ENCODE peak calls at places on chromosome 14, in nine cellular contexts. W is thoracic aorta, Y is HL-60, S is left ventricle myocardium inferior, R is right lobe of liver, E is H9, T is heart right ventricle, L is pancreas, B is body of pancreas. U is an unnamed sample.

GRCh38 chr14:94897092-94897491 is 127.2 kb upstream of the GSC start:
- DNase-seq in W (no peak), Y (no peak), S (no peak), R (no peak), E (no peak), T (no peak), L (no peak), B (peak; percentile 22), U (no peak)

GRCh38 chr14:92074555-92074954 is 31.8 kb downstream of the ATXN3 start:
- DNase-seq in W (no peak), Y (peak; percentile 18), S (no peak), R (no peak), E (no peak), T (no peak), L (no peak), B (no peak), U (no peak)

GRCh38 chr14:54440454-54440853 is 720 bp downstream of the CNIH1 start:
- DNase-seq in W (no peak), Y (no peak), S (no peak), R (no peak), E (no peak), T (no peak), L (no peak), B (no peak), U (no peak)

GRCh38 chr14:73739899-73740685 is 25.9 kb upstream of the PNMA1 start:
- DNase-seq in W (no peak), Y (no peak), S (no peak), R (no peak), E (peak; percentile 16), T (no peak), L (no peak), B (no peak), U (no peak)

GRCh38 chr14:95497561-95498011 is 18.9 kb downstream of the SYNE3 start:
- DNase-seq in W (no peak), Y (no peak), S (no peak), R (no peak), E (no peak), T (no peak), L (no peak), B (no peak), U (no peak)

GRCh38 chr14:73457050-73457934 is 1.1 kb downstream of the NUMB start:
- DNase-seq in W (no peak), Y (no peak), S (peak; percentile 27), R (peak; percentile 57), E (peak; percentile 48), T (peak; percentile 48), L (peak; percentile 79), B (peak; percentile 41), U (peak; percentile 66)

GRCh38 chr14:74364271-74364880 is 16.1 kb downstream of the VRTN start:
- DNase-seq in W (no peak), Y (no peak), S (no peak), R (no peak), E (no peak), T (no peak), L (no peak), B (no peak), U (no peak)

GRCh38 chr14:24677956-24678355 is 44.0 kb upstream of the GZMB start:
- DNase-seq in W (no peak), Y (no peak), S (no peak), R (no peak), E (no peak), T (no peak), L (no peak), B (no peak), U (no peak)

GRCh38 chr14:29637406-29637805 is 290.2 kb downstream of the PRKD1 start:
- DNase-seq in W (no peak), Y (no peak), S (peak; percentile 40), R (peak; percentile 61), E (no peak), T (no peak), L (no peak), B (peak; percentile 87), U (no peak)

GRCh38 chr14:41899416-41899815 is 292.7 kb downstream of the LRFN5 start:
- DNase-seq in W (no peak), Y (no peak), S (no peak), R (no peak), E (no peak), T (no peak), L (no peak), B (no peak), U (no peak)

GRCh38 chr14:52299692-52300278 is 14.3 kb upstream of the PTGER2 start:
- DNase-seq in W (no peak), Y (peak; percentile 51), S (no peak), R (no peak), E (no peak), T (no peak), L (no peak), B (peak; percentile 15), U (peak; percentile 66)

GRCh38 chr14:23121401-23121800 is 2.3 kb upstream of the CEBPE start:
- DNase-seq in W (no peak), Y (no peak), S (no peak), R (peak; percentile 55), E (no peak), T (no peak), L (no peak), B (peak; percentile 68), U (no peak)

GRCh38 chr14:101022121-101022520 is 118.6 kb upstream of the RTL1 start:
- DNase-seq in W (no peak), Y (no peak), S (no peak), R (peak; percentile 2), E (no peak), T (no peak), L (no peak), B (peak; percentile 1), U (no peak)

GRCh38 chr14:58281969-58282368 is 16.4 kb upstream of the ARID4A start:
- DNase-seq in W (no peak), Y (no peak), S (no peak), R (no peak), E (no peak), T (no peak), L (no peak), B (no peak), U (no peak)

GRCh38 chr14:94974893-94975292 is 182.4 kb downstream of the DICER1 start:
- DNase-seq in W (no peak), Y (no peak), S (no peak), R (no peak), E (no peak), T (no peak), L (no peak), B (no peak), U (no peak)

GRCh38 chr14:49970474-49971147 is 77.7 kb downstream of the ARF6 start:
- DNase-seq in W (no peak), Y (no peak), S (no peak), R (no peak), E (no peak), T (no peak), L (no peak), B (peak; percentile 45), U (no peak)

DNA sequence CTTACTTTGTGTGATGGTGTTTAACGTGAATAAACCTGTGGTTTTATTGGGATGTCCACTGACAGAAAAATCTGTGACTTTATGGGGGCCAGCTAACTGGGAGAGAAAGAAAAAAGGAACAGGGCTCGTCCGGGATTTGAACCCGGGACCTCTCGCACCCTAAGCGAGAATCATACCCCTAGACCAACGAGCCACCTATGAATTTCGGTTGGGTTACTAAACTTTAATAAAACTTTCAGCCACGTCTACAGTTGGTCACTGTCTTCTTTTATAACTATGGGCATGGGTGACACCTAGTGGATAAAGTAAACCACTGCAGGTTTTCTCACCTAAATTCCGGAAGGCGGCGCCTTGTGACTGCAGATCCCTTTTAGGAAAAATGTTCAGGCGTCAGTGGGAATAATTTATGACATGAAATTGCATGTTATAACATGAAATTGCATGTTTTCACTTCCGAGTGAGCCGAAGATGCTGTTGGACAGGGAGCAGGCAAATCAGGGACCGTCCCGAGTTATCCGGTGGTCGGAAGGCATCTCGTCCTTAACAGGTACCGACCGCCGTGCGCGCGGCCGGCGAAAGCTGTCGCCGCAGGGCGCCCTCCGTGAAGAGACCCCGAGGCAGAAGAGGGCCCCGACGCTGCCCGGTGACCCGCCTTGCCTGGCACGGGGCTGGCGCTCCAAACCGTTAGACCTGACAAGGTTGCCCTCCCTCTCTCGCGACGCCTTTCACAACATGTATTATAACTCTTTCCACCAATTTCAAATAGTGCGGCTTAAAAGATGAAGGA is 18.2 kb upstream of the RNASE12 start:
- DNase-seq in W (no peak), Y (peak; percentile 76), S (peak; percentile 42), R (peak; percentile 48), E (peak; percentile 82), T (peak; percentile 28), L (peak; percentile 81), B (peak; percentile 88), U (peak; percentile 92)
- H3K27ac ChIP-seq in W (peak overlapping the region; percentile 48), Y (peak overlapping the region; percentile 58), S (peak overlapping the region; percentile 76), R (peak overlapping the region; percentile 17), E (no peak overlapping the region), T (peak overlapping the region; percentile 29), L (peak overlapping the region; percentile 31), B (peak overlapping the region; percentile 36), U (no peak overlapping the region)

DNA sequence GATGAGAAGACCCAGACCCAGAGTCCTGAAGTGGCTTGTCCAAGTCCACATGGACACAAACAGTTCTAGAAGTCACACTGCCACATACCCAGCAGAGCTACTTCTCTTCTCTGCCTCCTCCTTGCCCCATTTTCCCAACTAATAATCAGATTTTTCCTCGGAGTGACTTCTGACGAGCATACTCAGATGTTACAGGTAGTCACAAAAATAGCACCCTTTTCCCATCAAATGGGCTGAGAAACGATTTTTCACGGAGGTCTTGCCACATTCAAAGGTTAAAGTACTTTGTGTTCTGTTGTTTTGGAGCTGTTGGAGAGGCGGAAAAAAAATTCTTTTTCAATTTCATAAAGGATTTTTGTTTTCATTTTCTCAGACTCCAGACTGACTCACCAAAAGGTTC is 232.9 kb downstream of the ZFP36L1 start:
- DNase-seq in W (no peak), Y (no peak), S (no peak), R (no peak), E (no peak), T (no peak), L (no peak), B (no peak), U (no peak)
- H3K27ac ChIP-seq in W (no peak overlapping the region), Y (no peak overlapping the region), S (no peak overlapping the region), R (peak overlapping the region; percentile 91), E (no peak overlapping the region), T (no peak overlapping the region), L (no peak overlapping the region), B (no peak overlapping the region), U (no peak overlapping the region)

GRCh38 chr14:105146181-105146975 is 22.2 kb downstream of the JAG2 start:
- DNase-seq in W (no peak), Y (no peak), S (peak; percentile 14), R (no peak), E (peak; percentile 25), T (peak; percentile 11), L (peak; percentile 75), B (no peak), U (no peak)
- H3K27ac ChIP-seq in W (no peak overlapping the region), Y (no peak overlapping the region), S (no peak overlapping the region), R (no peak overlapping the region), E (no peak overlapping the region), T (no peak overlapping the region), L (no peak overlapping the region), B (no peak overlapping the region), U (no peak overlapping the region)

DNA sequence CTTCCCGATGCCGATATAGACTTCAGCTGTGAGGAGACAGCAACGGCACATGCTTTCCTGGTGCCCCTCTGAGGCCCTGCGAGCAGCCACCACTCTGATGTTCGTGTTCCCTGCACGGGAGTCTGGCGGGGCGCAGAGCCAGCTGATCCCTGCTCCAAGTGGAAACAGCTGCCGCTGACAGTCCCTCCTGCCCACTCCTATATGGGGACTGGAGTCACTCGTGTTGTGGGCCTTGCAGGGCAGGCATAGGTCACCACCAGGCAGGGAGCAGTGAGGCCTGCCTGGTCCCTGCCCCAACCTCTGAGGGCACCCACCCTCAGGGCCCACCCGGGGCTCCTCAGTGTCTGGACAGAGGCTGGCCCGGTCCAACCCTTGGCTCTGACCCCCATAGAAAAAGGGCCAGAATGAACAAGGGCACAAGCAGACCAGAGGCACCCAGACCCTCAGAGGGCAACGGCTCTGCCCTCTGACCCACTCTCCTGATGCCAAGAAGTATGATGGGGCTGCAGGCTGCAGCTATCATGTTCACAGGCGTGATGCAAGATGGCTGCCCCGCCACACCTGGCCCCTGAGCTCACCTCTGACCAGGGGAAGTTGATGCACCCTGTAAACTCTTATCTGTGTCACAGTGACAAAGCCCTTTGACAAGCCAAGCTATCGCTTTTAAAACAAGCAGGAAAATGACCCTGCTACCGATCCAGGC is 181.6 kb downstream of the CALM1 start:
- DNase-seq in W (no peak), Y (no peak), S (peak; percentile 78), R (no peak), E (no peak), T (peak; percentile 72), L (peak; percentile 60), B (no peak), U (no peak)
- H3K27ac ChIP-seq in W (no peak overlapping the region), Y (no peak overlapping the region), S (peak overlapping the region; percentile 87), R (no peak overlapping the region), E (no peak overlapping the region), T (peak overlapping the region; percentile 68), L (no peak overlapping the region), B (no peak overlapping the region), U (no peak overlapping the region)

U was measured in GM23338.